ENCODE peak calls at places on chromosomes 11 and 22, in seven cellular contexts. U is K562, E is HCT116, Z is H1, B is HepG2, L is GM12878, X is endothelial cell of umbilical vein. Y is an unnamed sample. For H3K9me3, the result is how much of the 10 kb centered on the place peaks cover.

GRCh38 chr11:14082338-14082737 is 119.8 kb downstream of the SPON1 start:
- DNase-seq in U (no peak), E (no peak), Z (no peak), B (no peak), L (no peak), X (no peak), Y (no peak)

GRCh38 chr22:47623740-47624103 is 861.3 kb downstream of the TBC1D22A start:
- DNase-seq in U (no peak), E (no peak), Z (peak), B (no peak), L (no peak), X (no peak), Y (no peak)

GRCh38 chr11:106683435-106683834 is 334.8 kb downstream of the GUCY1A2 start:
- DNase-seq in U (no peak), E (no peak), Z (no peak), B (no peak), L (no peak), X (no peak), Y (no peak)

GRCh38 chr11:107988397-107989158 is 20.1 kb upstream of the CUL5 start:
- DNase-seq in U (no peak), E (no peak), Z (no peak), B (no peak), L (peak), X (no peak), Y (no peak)

GRCh38 chr22:50010676-50011446 is 1.7 kb downstream of the IL17REL start:
- DNase-seq in U (no peak), E (no peak), Z (peak), B (no peak), L (no peak), X (no peak), Y (no peak)

GRCh38 chr11:83079820-83080219 is 8.1 kb upstream of the RAB30 start:
- DNase-seq in U (no peak), E (no peak), Z (no peak), B (no peak), L (no peak), X (no peak), Y (no peak)

GRCh38 chr11:103215812-103216211 is 106.6 kb downstream of the DYNC2H1 start:
- DNase-seq in U (no peak), E (no peak), Z (no peak), B (no peak), L (no peak), X (no peak), Y (no peak)

GRCh38 chr11:62324738-62325556 is 12.3 kb upstream of the ASRGL1 start:
- DNase-seq in U (peak), E (peak), Z (peak), B (peak), L (no peak), X (peak), Y (no peak)

GRCh38 chr22:42857845-42858481 is 890 bp upstream of the ARFGAP3 start:
- DNase-seq in U (peak), E (no peak), Z (no peak), B (peak), L (no peak), X (no peak), Y (no peak)

GRCh38 chr22:39174498-39175120 is 22.1 kb upstream of the CBX7 start:
- DNase-seq in U (peak), E (peak), Z (peak), B (peak), L (no peak), X (peak), Y (no peak)

GRCh38 chr11:90318651-90319050 is 95.8 kb upstream of the CHORDC1 start:
- DNase-seq in U (no peak), E (no peak), Z (no peak), B (no peak), L (no peak), X (no peak), Y (no peak)

GRCh38 chr11:83910135-83910534 is 624.0 kb upstream of the CCDC90B start:
- DNase-seq in U (no peak), E (no peak), Z (no peak), B (no peak), L (no peak), X (no peak), Y (no peak)

GRCh38 chr22:45871721-45872120 is 105.2 kb downstream of the WNT7B start:
- DNase-seq in U (no peak), E (no peak), Z (no peak), B (no peak), L (no peak), X (no peak), Y (no peak)

GRCh38 chr22:19880786-19881569 is 26.3 kb upstream of the GNB1L start:
- DNase-seq in U (peak), E (peak), Z (peak), B (peak), L (no peak), X (peak), Y (peak)

GRCh38 chr22:33879796-33880195 is 40.5 kb downstream of the LARGE1 start:
- DNase-seq in U (no peak), E (no peak), Z (no peak), B (no peak), L (no peak), X (no peak), Y (no peak)

GRCh38 chr11:66970808-66971442 is 4.2 kb upstream of the C11orf86 start:
- DNase-seq in U (peak), E (peak), Z (no peak), B (peak), L (no peak), X (peak), Y (no peak)

GRCh38 chr11:108669261-108669660 is 4.4 kb downstream of the DDX10 start:
- DNase-seq in U (no peak), E (no peak), Z (no peak), B (no peak), L (no peak), X (no peak), Y (no peak)

GRCh38 chr22:49099089-49099488 is 728.6 kb downstream of the BRD1 start:
- DNase-seq in U (no peak), E (no peak), Z (no peak), B (no peak), L (no peak), X (no peak), Y (no peak)

GRCh38 chr11:65895482-65895981 is 4.7 kb downstream of the FOSL1 start:
- DNase-seq in U (no peak), E (no peak), Z (no peak), B (no peak), L (no peak), X (no peak), Y (no peak)

GRCh38 chr11:128726464-128727139 is 32.7 kb downstream of the FLI1 start:
- DNase-seq in U (no peak), E (no peak), Z (no peak), B (no peak), L (no peak), X (no peak), Y (no peak)

GRCh38 chr11:116263770-116264169 is 509.0 kb downstream of the BUD13 start:
- DNase-seq in U (no peak), E (no peak), Z (no peak), B (no peak), L (no peak), X (no peak), Y (no peak)

GRCh38 chr22:47168900-47169800 is 406.7 kb downstream of the TBC1D22A start:
- DNase-seq in U (peak), E (no peak), Z (peak), B (peak), L (no peak), X (peak), Y (no peak)

GRCh38 chr11:132874638-132875037 is 657.7 kb downstream of the OPCML start:
- DNase-seq in U (no peak), E (no peak), Z (no peak), B (no peak), L (no peak), X (no peak), Y (no peak)

GRCh38 chr11:43922974-43923326 is 19.5 kb upstream of the C11orf96 start:
- DNase-seq in U (no peak), E (no peak), Z (no peak), B (no peak), L (no peak), X (no peak), Y (no peak)

GRCh38 chr11:43360361-43361032 is 1.8 kb downstream of the TTC17 start:
- DNase-seq in U (peak), E (no peak), Z (no peak), B (peak), L (no peak), X (no peak), Y (peak)

GRCh38 chr22:49210606-49211005 is 617.1 kb downstream of the BRD1 start:
- DNase-seq in U (no peak), E (no peak), Z (no peak), B (no peak), L (no peak), X (no peak), Y (no peak)

DNA sequence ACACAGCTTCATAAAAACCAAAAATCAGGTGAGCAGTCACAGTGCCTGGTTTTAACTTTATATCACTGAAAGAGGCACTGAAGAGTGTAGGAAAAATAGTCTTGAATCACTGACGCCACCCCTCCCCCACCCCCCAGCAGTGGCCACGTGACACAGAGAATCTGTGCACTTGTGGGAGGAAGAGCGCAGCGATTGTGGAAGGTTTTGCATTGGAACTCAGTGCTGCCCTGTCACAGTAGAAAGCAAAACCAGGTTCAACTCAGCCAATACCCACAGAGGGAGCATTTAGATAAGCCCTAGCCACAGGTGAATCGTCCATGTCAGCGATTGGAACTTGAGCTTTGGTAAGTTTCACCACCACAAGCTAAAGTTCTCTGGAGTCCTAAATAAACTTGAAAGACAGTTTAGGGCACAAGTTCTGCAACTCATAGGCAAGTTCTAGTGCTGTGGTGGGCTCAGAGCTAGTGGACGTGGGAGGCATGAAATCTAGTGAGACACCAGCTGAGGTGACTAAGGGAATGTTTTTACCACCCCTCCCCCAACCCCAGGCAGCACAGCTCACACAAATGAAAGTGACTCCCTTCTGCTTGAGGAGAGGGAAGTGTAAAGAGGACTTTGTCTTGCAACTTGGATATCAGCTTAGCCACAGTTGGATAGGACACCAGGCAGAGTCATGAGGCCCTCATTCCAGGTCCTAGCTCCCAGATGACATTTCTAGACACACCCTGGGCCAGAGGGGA is 13.3 kb downstream of the OR52B2 start:
- DNase-seq in U (no peak), E (no peak), Z (no peak), B (no peak), L (no peak), X (no peak), Y (no peak)
- TF ChIP-seq EZH2 in U (no peak), E (no peak), Z (no peak), B (no peak), L (no peak), X (no peak), Y (no peak)

GRCh38 chr11:70059971-70060370 is 18.1 kb upstream of the ANO1 start:
- DNase-seq in U (no peak), E (no peak), Z (no peak), B (no peak), L (no peak), X (no peak), Y (no peak)
- TF ChIP-seq POLR2AphosphoS5 in U (no peak), E (no peak), Z (no peak), B (no peak), L (no peak), X (no peak), Y (no peak)

GRCh38 chr11:101127348-101127698 is 2.3 kb downstream of the PGR start:
- DNase-seq in U (peak), E (no peak), Z (peak), B (no peak), L (no peak), X (no peak), Y (no peak)
- H3K9me3 ChIP-seq in U (under half), E (under half), Z (under half), B (under half), L (under half), X (under half), Y (under half)

GRCh38 chr11:1631066-1631568 is 1.5 kb downstream of the KRTAP5-5 start:
- DNase-seq in U (no peak), E (no peak), Z (no peak), B (no peak), L (no peak), X (no peak), Y (no peak)
- TF ChIP-seq EZH2 in U (no peak), E (no peak), Z (no peak), B (no peak), L (no peak), X (no peak), Y (no peak)

DNA sequence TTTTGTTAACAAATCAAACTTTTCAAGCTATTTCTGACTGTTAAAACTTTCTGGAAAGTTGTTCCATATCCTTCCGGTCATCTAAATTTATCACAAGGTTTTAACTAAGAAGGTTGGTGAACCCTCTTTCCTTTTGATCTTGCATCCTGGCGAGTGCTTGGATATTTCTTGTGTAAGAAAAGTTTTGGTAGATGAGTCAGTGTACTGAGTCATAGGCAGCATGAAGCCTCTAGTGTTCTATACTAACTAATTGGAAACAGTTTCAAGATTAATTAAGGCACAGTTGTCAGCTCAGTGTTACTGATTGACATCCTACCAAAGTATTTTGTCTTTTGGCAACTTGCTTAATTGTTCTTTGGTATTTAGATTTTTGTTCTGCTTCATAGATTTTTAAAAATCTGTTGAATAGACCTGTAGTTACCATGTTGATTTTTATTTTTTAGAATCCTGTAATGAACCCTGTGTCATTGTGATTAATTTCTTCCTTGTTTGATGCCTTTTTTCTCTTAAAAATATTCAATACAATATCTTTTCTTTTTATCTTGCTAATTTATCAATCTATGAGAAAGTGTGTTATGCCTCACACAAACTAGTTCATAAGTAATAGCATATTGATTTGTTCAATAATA is 38.0 kb downstream of the METTL15 start:
- DNase-seq in U (peak), E (peak), Z (no peak), B (peak), L (no peak), X (peak), Y (no peak)
- TF ChIP-seq POLR2AphosphoS5 in U (no peak), E (peak), Z (no peak), B (no peak), L (no peak), X (peak), Y (no peak)

Y was measured in SK-N-MC.